ENCODE peak calls at places on chromosomes 3 and 15, in nine cellular contexts. One of them, this sample, is unnamed.

GRCh38 chr15:57253082-57253481 is 123.2 kb upstream of the CGNL1 start:
- DNase-seq in IMR-90: no peak
- DNase-seq in A549: no peak
- DNase-seq in CD8-positive, alpha-beta memory T cell: no peak
- DNase-seq in OCI-LY7: no peak
- DNase-seq in fibroblast of lung: no peak
- DNase-seq in mammary epithelial cell: no peak
- DNase-seq in psoas muscle: no peak
- DNase-seq in CD8-positive, alpha-beta T cell: no peak
- DNase-seq in this sample: no peak

GRCh38 chr15:56524915-56525314 is 60.0 kb upstream of the MNS1 start:
- DNase-seq in IMR-90: peak; percentile 58
- DNase-seq in A549: no peak
- DNase-seq in CD8-positive, alpha-beta memory T cell: no peak
- DNase-seq in OCI-LY7: no peak
- DNase-seq in fibroblast of lung: peak; percentile 63
- DNase-seq in mammary epithelial cell: peak; percentile 7
- DNase-seq in psoas muscle: no peak
- DNase-seq in CD8-positive, alpha-beta T cell: no peak
- DNase-seq in this sample: no peak

GRCh38 chr3:195197764-195198423 is 73.1 kb downstream of the XXYLT1 start:
- DNase-seq in IMR-90: peak; percentile 90
- DNase-seq in A549: peak; percentile 8
- DNase-seq in CD8-positive, alpha-beta memory T cell: no peak
- DNase-seq in OCI-LY7: no peak
- DNase-seq in fibroblast of lung: peak; percentile 29
- DNase-seq in mammary epithelial cell: peak; percentile 82
- DNase-seq in psoas muscle: no peak
- DNase-seq in CD8-positive, alpha-beta T cell: no peak
- DNase-seq in this sample: no peak

GRCh38 chr3:133942761-133943535 is 47.3 kb upstream of the RAB6B start:
- DNase-seq in IMR-90: no peak
- DNase-seq in A549: no peak
- DNase-seq in CD8-positive, alpha-beta memory T cell: no peak
- DNase-seq in OCI-LY7: no peak
- DNase-seq in fibroblast of lung: no peak
- DNase-seq in mammary epithelial cell: no peak
- DNase-seq in psoas muscle: no peak
- DNase-seq in CD8-positive, alpha-beta T cell: no peak
- DNase-seq in this sample: no peak

GRCh38 chr15:48049736-48050135 is 71.1 kb upstream of the SLC24A5 start:
- DNase-seq in IMR-90: no peak
- DNase-seq in A549: no peak
- DNase-seq in CD8-positive, alpha-beta memory T cell: no peak
- DNase-seq in OCI-LY7: no peak
- DNase-seq in fibroblast of lung: no peak
- DNase-seq in mammary epithelial cell: no peak
- DNase-seq in psoas muscle: no peak
- DNase-seq in CD8-positive, alpha-beta T cell: no peak
- DNase-seq in this sample: no peak

GRCh38 chr3:150254199-150254786 is 153.8 kb upstream of the TSC22D2 start:
- DNase-seq in IMR-90: no peak
- DNase-seq in A549: no peak
- DNase-seq in CD8-positive, alpha-beta memory T cell: no peak
- DNase-seq in OCI-LY7: no peak
- DNase-seq in fibroblast of lung: no peak
- DNase-seq in mammary epithelial cell: no peak
- DNase-seq in psoas muscle: no peak
- DNase-seq in CD8-positive, alpha-beta T cell: no peak
- DNase-seq in this sample: no peak

GRCh38 chr3:13210221-13210975 is 137.2 kb upstream of the IQSEC1 start:
- DNase-seq in IMR-90: no peak
- DNase-seq in A549: no peak
- DNase-seq in CD8-positive, alpha-beta memory T cell: no peak
- DNase-seq in OCI-LY7: no peak
- DNase-seq in fibroblast of lung: no peak
- DNase-seq in mammary epithelial cell: no peak
- DNase-seq in psoas muscle: no peak
- DNase-seq in CD8-positive, alpha-beta T cell: no peak
- DNase-seq in this sample: no peak

GRCh38 chr3:195441476-195441970 is 1.3 kb downstream of the ACAP2 start:
- DNase-seq in IMR-90: peak; percentile 11
- DNase-seq in A549: peak; percentile 58
- DNase-seq in CD8-positive, alpha-beta memory T cell: no peak
- DNase-seq in OCI-LY7: peak; percentile 33
- DNase-seq in fibroblast of lung: no peak
- DNase-seq in mammary epithelial cell: no peak
- DNase-seq in psoas muscle: no peak
- DNase-seq in CD8-positive, alpha-beta T cell: no peak
- DNase-seq in this sample: no peak

GRCh38 chr15:63043391-63044076 is 987 bp downstream of the TPM1 start:
- DNase-seq in IMR-90: no peak
- DNase-seq in A549: no peak
- DNase-seq in CD8-positive, alpha-beta memory T cell: no peak
- DNase-seq in OCI-LY7: no peak
- DNase-seq in fibroblast of lung: no peak
- DNase-seq in mammary epithelial cell: peak; percentile 37
- DNase-seq in psoas muscle: peak; percentile 41
- DNase-seq in CD8-positive, alpha-beta T cell: no peak
- DNase-seq in this sample: no peak

GRCh38 chr15:77420610-77421369 is at the start of gene HMG20A:
- DNase-seq in IMR-90: peak; percentile 87
- DNase-seq in A549: peak; percentile 80
- DNase-seq in CD8-positive, alpha-beta memory T cell: peak; percentile 38
- DNase-seq in OCI-LY7: peak; percentile 89
- DNase-seq in fibroblast of lung: peak; percentile 95
- DNase-seq in mammary epithelial cell: peak; percentile 84
- DNase-seq in psoas muscle: peak; percentile 54
- DNase-seq in CD8-positive, alpha-beta T cell: peak; percentile 6
- DNase-seq in this sample: peak; percentile 42

GRCh38 chr15:74055804-74056203 is 26.5 kb downstream of the GOLGA6A start:
- DNase-seq in IMR-90: no peak
- DNase-seq in A549: no peak
- DNase-seq in CD8-positive, alpha-beta memory T cell: no peak
- DNase-seq in OCI-LY7: no peak
- DNase-seq in fibroblast of lung: no peak
- DNase-seq in mammary epithelial cell: no peak
- DNase-seq in psoas muscle: no peak
- DNase-seq in CD8-positive, alpha-beta T cell: no peak
- DNase-seq in this sample: no peak

GRCh38 chr3:134356411-134357040 is 17.7 kb downstream of the AMOTL2 start:
- DNase-seq in IMR-90: no peak
- DNase-seq in A549: no peak
- DNase-seq in CD8-positive, alpha-beta memory T cell: no peak
- DNase-seq in OCI-LY7: no peak
- DNase-seq in fibroblast of lung: no peak
- DNase-seq in mammary epithelial cell: no peak
- DNase-seq in psoas muscle: no peak
- DNase-seq in CD8-positive, alpha-beta T cell: no peak
- DNase-seq in this sample: no peak

GRCh38 chr3:40313975-40314860 is 4.7 kb downstream of the EIF1B start:
- DNase-seq in IMR-90: no peak
- DNase-seq in A549: no peak
- DNase-seq in CD8-positive, alpha-beta memory T cell: no peak
- DNase-seq in OCI-LY7: no peak
- DNase-seq in fibroblast of lung: peak; percentile 27
- DNase-seq in mammary epithelial cell: no peak
- DNase-seq in psoas muscle: peak; percentile 22
- DNase-seq in CD8-positive, alpha-beta T cell: no peak
- DNase-seq in this sample: no peak

GRCh38 chr3:45140392-45140791 is 5.8 kb downstream of the CDCP1 start:
- DNase-seq in IMR-90: peak; percentile 57
- DNase-seq in A549: no peak
- DNase-seq in CD8-positive, alpha-beta memory T cell: no peak
- DNase-seq in OCI-LY7: no peak
- DNase-seq in fibroblast of lung: peak; percentile 56
- DNase-seq in mammary epithelial cell: peak; percentile 66
- DNase-seq in psoas muscle: no peak
- DNase-seq in CD8-positive, alpha-beta T cell: no peak
- DNase-seq in this sample: no peak

GRCh38 chr3:129793356-129793755 is 100.2 kb downstream of the TMCC1 start:
- DNase-seq in IMR-90: no peak
- DNase-seq in A549: no peak
- DNase-seq in CD8-positive, alpha-beta memory T cell: no peak
- DNase-seq in OCI-LY7: no peak
- DNase-seq in fibroblast of lung: no peak
- DNase-seq in mammary epithelial cell: peak; percentile 23
- DNase-seq in psoas muscle: no peak
- DNase-seq in CD8-positive, alpha-beta T cell: no peak
- DNase-seq in this sample: no peak

GRCh38 chr3:60629816-60630215 is 621.4 kb downstream of the FHIT start:
- DNase-seq in IMR-90: no peak
- DNase-seq in A549: no peak
- DNase-seq in CD8-positive, alpha-beta memory T cell: no peak
- DNase-seq in OCI-LY7: no peak
- DNase-seq in fibroblast of lung: no peak
- DNase-seq in mammary epithelial cell: no peak
- DNase-seq in psoas muscle: no peak
- DNase-seq in CD8-positive, alpha-beta T cell: no peak
- DNase-seq in this sample: no peak

GRCh38 chr15:96232335-96232734 is 98.2 kb upstream of the NR2F2 start:
- DNase-seq in IMR-90: no peak
- DNase-seq in A549: no peak
- DNase-seq in CD8-positive, alpha-beta memory T cell: no peak
- DNase-seq in OCI-LY7: no peak
- DNase-seq in fibroblast of lung: no peak
- DNase-seq in mammary epithelial cell: peak; percentile 37
- DNase-seq in psoas muscle: no peak
- DNase-seq in CD8-positive, alpha-beta T cell: no peak
- DNase-seq in this sample: no peak

GRCh38 chr15:54564142-54564541 is 585.9 kb downstream of the UNC13C start:
- DNase-seq in IMR-90: no peak
- DNase-seq in A549: no peak
- DNase-seq in CD8-positive, alpha-beta memory T cell: no peak
- DNase-seq in OCI-LY7: no peak
- DNase-seq in fibroblast of lung: no peak
- DNase-seq in mammary epithelial cell: no peak
- DNase-seq in psoas muscle: no peak
- DNase-seq in CD8-positive, alpha-beta T cell: no peak
- DNase-seq in this sample: no peak

DNA sequence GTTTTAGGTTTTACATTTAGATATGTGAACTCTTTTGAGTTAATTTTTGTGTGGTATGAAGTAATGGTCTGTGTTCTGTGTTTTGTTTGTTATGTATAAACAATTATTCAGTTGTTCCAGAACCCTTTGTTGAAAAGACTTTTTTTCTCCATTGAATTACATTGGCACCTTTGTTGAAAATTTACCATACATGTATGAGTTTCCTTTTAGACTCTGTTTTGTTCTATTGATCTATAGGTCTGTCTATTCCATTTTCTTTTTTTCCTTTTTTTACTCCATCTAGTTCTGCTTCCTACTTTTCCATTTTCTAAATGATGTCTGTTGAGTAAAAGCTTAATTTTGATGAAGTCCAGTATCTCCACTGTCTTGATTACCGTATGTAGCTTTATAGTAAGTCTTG is 31.4 kb downstream of the ARIH2 start:
- DNase-seq in IMR-90: no peak
- DNase-seq in A549: no peak
- DNase-seq in CD8-positive, alpha-beta memory T cell: no peak
- DNase-seq in OCI-LY7: no peak
- DNase-seq in fibroblast of lung: no peak
- DNase-seq in mammary epithelial cell: no peak
- DNase-seq in psoas muscle: no peak
- DNase-seq in CD8-positive, alpha-beta T cell: no peak
- DNase-seq in this sample: no peak
- H3K4me3 ChIP-seq in IMR-90: no peak overlapping the region
- H3K4me3 ChIP-seq in A549: no peak overlapping the region
- H3K4me3 ChIP-seq in CD8-positive, alpha-beta memory T cell: no peak overlapping the region
- H3K4me3 ChIP-seq in OCI-LY7: no peak overlapping the region
- H3K4me3 ChIP-seq in fibroblast of lung: no peak overlapping the region
- H3K4me3 ChIP-seq in mammary epithelial cell: no peak overlapping the region
- H3K4me3 ChIP-seq in psoas muscle: no peak overlapping the region
- H3K4me3 ChIP-seq in CD8-positive, alpha-beta T cell: no peak overlapping the region
- H3K4me3 ChIP-seq in this sample: peak overlapping the region; percentile 40

GRCh38 chr15:51842852-51843737 is 13.6 kb downstream of the TMOD3 start:
- DNase-seq in IMR-90: peak; percentile 79
- DNase-seq in A549: no peak
- DNase-seq in CD8-positive, alpha-beta memory T cell: no peak
- DNase-seq in OCI-LY7: peak; percentile 53
- DNase-seq in fibroblast of lung: no peak
- DNase-seq in mammary epithelial cell: peak; percentile 94
- DNase-seq in psoas muscle: no peak
- DNase-seq in CD8-positive, alpha-beta T cell: no peak
- DNase-seq in this sample: no peak

GRCh38 chr15:51833782-51834181 is 4.3 kb downstream of the TMOD3 start:
- DNase-seq in IMR-90: peak; percentile 49
- DNase-seq in A549: no peak
- DNase-seq in CD8-positive, alpha-beta memory T cell: no peak
- DNase-seq in OCI-LY7: no peak
- DNase-seq in fibroblast of lung: peak; percentile 32
- DNase-seq in mammary epithelial cell: no peak
- DNase-seq in psoas muscle: no peak
- DNase-seq in CD8-positive, alpha-beta T cell: no peak
- DNase-seq in this sample: no peak

GRCh38 chr15:51842265-51842664 is 12.8 kb downstream of the TMOD3 start:
- DNase-seq in IMR-90: no peak
- DNase-seq in A549: no peak
- DNase-seq in CD8-positive, alpha-beta memory T cell: no peak
- DNase-seq in OCI-LY7: no peak
- DNase-seq in fibroblast of lung: no peak
- DNase-seq in mammary epithelial cell: no peak
- DNase-seq in psoas muscle: no peak
- DNase-seq in CD8-positive, alpha-beta T cell: no peak
- DNase-seq in this sample: no peak

GRCh38 chr15:51841401-51842040 is 12.1 kb downstream of the TMOD3 start:
- DNase-seq in IMR-90: no peak
- DNase-seq in A549: no peak
- DNase-seq in CD8-positive, alpha-beta memory T cell: no peak
- DNase-seq in OCI-LY7: no peak
- DNase-seq in fibroblast of lung: no peak
- DNase-seq in mammary epithelial cell: no peak
- DNase-seq in psoas muscle: no peak
- DNase-seq in CD8-positive, alpha-beta T cell: no peak
- DNase-seq in this sample: no peak

GRCh38 chr15:51837784-51838183 is 8.3 kb downstream of the TMOD3 start:
- DNase-seq in IMR-90: peak; percentile 55
- DNase-seq in A549: no peak
- DNase-seq in CD8-positive, alpha-beta memory T cell: no peak
- DNase-seq in OCI-LY7: peak; percentile 59
- DNase-seq in fibroblast of lung: peak; percentile 51
- DNase-seq in mammary epithelial cell: no peak
- DNase-seq in psoas muscle: no peak
- DNase-seq in CD8-positive, alpha-beta T cell: no peak
- DNase-seq in this sample: no peak
- H3K27ac ChIP-seq in IMR-90: no peak overlapping the region
- H3K27ac ChIP-seq in A549: peak overlapping the region; percentile 50
- H3K27ac ChIP-seq in CD8-positive, alpha-beta memory T cell: no peak overlapping the region
- H3K27ac ChIP-seq in OCI-LY7: peak overlapping the region; percentile 20
- H3K27ac ChIP-seq in fibroblast of lung: no peak overlapping the region
- H3K27ac ChIP-seq in mammary epithelial cell: peak overlapping the region; percentile 16
- H3K27ac ChIP-seq in psoas muscle: no peak overlapping the region
- H3K27ac ChIP-seq in CD8-positive, alpha-beta T cell: no peak overlapping the region
- H3K27ac ChIP-seq in this sample: no peak overlapping the region

GRCh38 chr3:9703736-9704342 is at the start of gene CPNE9:
- DNase-seq in IMR-90: no peak
- DNase-seq in A549: no peak
- DNase-seq in CD8-positive, alpha-beta memory T cell: no peak
- DNase-seq in OCI-LY7: no peak
- DNase-seq in fibroblast of lung: no peak
- DNase-seq in mammary epithelial cell: no peak
- DNase-seq in psoas muscle: no peak
- DNase-seq in CD8-positive, alpha-beta T cell: no peak
- DNase-seq in this sample: no peak
- H3K4me3 ChIP-seq in IMR-90: no peak within 1 kb of the TSS
- H3K4me3 ChIP-seq in A549: peak within 1 kb of the TSS; percentile 52
- H3K4me3 ChIP-seq in CD8-positive, alpha-beta memory T cell: no peak within 1 kb of the TSS
- H3K4me3 ChIP-seq in OCI-LY7: no peak within 1 kb of the TSS
- H3K4me3 ChIP-seq in fibroblast of lung: peak within 1 kb of the TSS; percentile 20
- H3K4me3 ChIP-seq in mammary epithelial cell: peak within 1 kb of the TSS; percentile 30
- H3K4me3 ChIP-seq in psoas muscle: peak within 1 kb of the TSS; percentile 48
- H3K4me3 ChIP-seq in CD8-positive, alpha-beta T cell: peak within 1 kb of the TSS; percentile 27
- H3K4me3 ChIP-seq in this sample: peak within 1 kb of the TSS; percentile 23

GRCh38 chr3:122646146-122646988 is 34.3 kb upstream of the PARP14 start:
- DNase-seq in IMR-90: no peak
- DNase-seq in A549: no peak
- DNase-seq in CD8-positive, alpha-beta memory T cell: no peak
- DNase-seq in OCI-LY7: peak; percentile 50
- DNase-seq in fibroblast of lung: peak; percentile 18
- DNase-seq in mammary epithelial cell: no peak
- DNase-seq in psoas muscle: no peak
- DNase-seq in CD8-positive, alpha-beta T cell: no peak
- DNase-seq in this sample: no peak
- H3K27ac ChIP-seq in IMR-90: no peak overlapping the region
- H3K27ac ChIP-seq in A549: no peak overlapping the region
- H3K27ac ChIP-seq in CD8-positive, alpha-beta memory T cell: peak overlapping the region; percentile 38
- H3K27ac ChIP-seq in OCI-LY7: peak overlapping the region; percentile 26
- H3K27ac ChIP-seq in fibroblast of lung: no peak overlapping the region
- H3K27ac ChIP-seq in mammary epithelial cell: no peak overlapping the region
- H3K27ac ChIP-seq in psoas muscle: no peak overlapping the region
- H3K27ac ChIP-seq in CD8-positive, alpha-beta T cell: no peak overlapping the region
- H3K27ac ChIP-seq in this sample: no peak overlapping the region